ENCODE peak calls at places on chromosome 13, in eight cellular contexts. Q is heart left ventricle, Z is testis, R is GM23248, O is DND-41, K is neural progenitor cell, F is thoracic aorta, I is endodermal cell. W is an unnamed sample. For H3K9me3, H3K36me3 and H3K4me1, the result is how much of the 10 kb centered on the place peaks cover.

GRCh38 chr13:46592410-46592809 is 39.4 kb downstream of the LRCH1 start:
- DNase-seq in F (no peak), I (no peak), R (no peak), K (no peak), Z (no peak), O (no peak), Q (no peak), W (no peak)

GRCh38 chr13:42474954-42475353 is 99.0 kb upstream of the TNFSF11 start:
- DNase-seq in F (no peak), I (no peak), Q (no peak), O (peak), R (no peak), Z (no peak), K (no peak), W (no peak)

GRCh38 chr13:51919531-51919930 is 57.8 kb downstream of the CCDC70 start:
- DNase-seq in I (no peak), R (no peak), O (no peak), Z (no peak), F (no peak), Q (no peak), K (no peak), W (no peak)

GRCh38 chr13:114004416-114005205 is 30.7 kb upstream of the C13orf46 start:
- DNase-seq in R (no peak), F (no peak), Q (peak), I (no peak), K (no peak), Z (no peak), O (no peak), W (no peak)

GRCh38 chr13:35597451-35597850 is 121.0 kb upstream of the MAB21L1 start:
- DNase-seq in Q (no peak), R (no peak), Z (no peak), K (no peak), O (no peak), F (no peak), I (no peak), W (no peak)

GRCh38 chr13:28820099-28821051 is at the start of gene MTUS2:
- DNase-seq in R (peak), Z (peak), F (no peak), K (peak), I (peak), O (no peak), Q (no peak), W (peak)

GRCh38 chr13:24184855-24185254 is 24.3 kb downstream of the SPATA13 start:
- DNase-seq in Z (peak), O (no peak), Q (no peak), F (no peak), R (no peak), K (no peak), I (peak), W (no peak)

GRCh38 chr13:98416408-98416807 is 160.5 kb downstream of the STK24 start:
- DNase-seq in F (no peak), O (no peak), R (no peak), I (no peak), K (no peak), Q (no peak), Z (no peak), W (peak)

GRCh38 chr13:76684336-76684735 is 201.9 kb downstream of the KCTD12 start:
- DNase-seq in O (no peak), I (no peak), Z (no peak), K (no peak), R (no peak), F (no peak), Q (no peak), W (no peak)

GRCh38 chr13:32548837-32549236 is 10.2 kb upstream of the N4BP2L2 start:
- DNase-seq in I (no peak), O (no peak), R (no peak), Z (no peak), Q (no peak), K (no peak), F (no peak), W (no peak)

GRCh38 chr13:74132768-74133656 is 1.2 kb downstream of the KLF12 start:
- DNase-seq in Z (peak), F (no peak), I (peak), O (peak), K (peak), Q (peak), R (peak), W (peak)

GRCh38 chr13:87094646-87095045 is 576.5 kb upstream of the SLITRK5 start:
- DNase-seq in K (peak), Q (no peak), O (no peak), F (no peak), R (no peak), I (no peak), Z (no peak), W (no peak)

GRCh38 chr13:107907065-107907464 is 308.3 kb downstream of the LIG4 start:
- DNase-seq in F (no peak), K (no peak), I (no peak), R (no peak), Z (no peak), Q (no peak), O (no peak), W (no peak)

GRCh38 chr13:70237131-70237530 is 128.9 kb upstream of the KLHL1 start:
- DNase-seq in O (no peak), I (no peak), Q (no peak), F (no peak), Z (no peak), R (no peak), K (no peak), W (no peak)

GRCh38 chr13:29583073-29583785 is 12.3 kb downstream of the SLC7A1 start:
- DNase-seq in R (peak), Q (no peak), O (no peak), K (no peak), I (peak), Z (peak), F (no peak), W (no peak)

GRCh38 chr13:113042456-113042855 is 63.1 kb upstream of the F7 start:
- DNase-seq in R (no peak), O (no peak), I (no peak), Z (no peak), F (no peak), Q (no peak), K (no peak), W (no peak)

GRCh38 chr13:34805347-34805746 is 136.7 kb upstream of the NBEA start:
- DNase-seq in K (no peak), O (no peak), Z (no peak), Q (no peak), R (no peak), I (no peak), F (no peak), W (no peak)

DNA sequence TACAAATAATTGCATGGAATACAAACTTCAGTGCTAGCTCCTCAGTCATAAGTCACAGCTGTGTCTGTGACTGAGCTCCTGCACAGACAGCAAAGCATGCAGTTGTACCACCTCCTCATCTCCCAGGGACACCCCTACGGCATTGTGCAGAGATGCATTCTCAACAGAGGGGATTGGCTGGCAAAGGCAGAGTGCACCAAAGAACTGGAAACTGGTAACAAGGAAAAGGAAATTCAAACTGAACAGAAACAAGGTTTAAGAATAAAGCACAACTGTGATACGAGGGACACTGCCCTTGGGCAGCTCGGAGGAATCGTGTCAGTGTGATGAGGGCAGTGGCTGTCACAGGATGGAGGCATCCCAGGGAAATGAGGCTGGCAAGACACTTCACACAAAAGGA is 126.1 kb upstream of the SOX1 start:
- DNase-seq in R (no peak), Z (no peak), I (peak), F (no peak), K (no peak), O (no peak), Q (no peak), W (no peak)
- H3K9me3 ChIP-seq in R (under half), Z (under half), I (under half), F (under half), K (under half), O (under half), Q (under half), W (under half)

DNA sequence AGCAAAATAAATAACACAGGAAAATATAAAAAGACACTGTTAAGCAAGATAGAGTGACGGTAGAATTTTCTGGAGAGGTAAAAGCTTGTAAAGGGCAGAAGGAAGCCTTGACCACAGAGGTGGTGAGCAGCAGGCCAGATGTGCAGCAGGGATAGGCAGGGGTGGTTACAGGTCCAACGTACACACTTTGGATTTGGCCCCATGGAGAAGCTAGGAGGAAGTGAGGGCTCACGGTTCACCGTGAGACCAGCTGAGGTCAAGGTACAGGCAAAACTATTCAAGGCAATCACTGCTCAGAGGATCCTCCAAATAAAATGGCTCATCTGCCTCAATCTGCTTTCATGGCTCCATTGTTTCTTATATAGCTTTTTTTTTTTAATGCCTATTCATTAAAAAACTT is 242.8 kb downstream of the B3GLCT start:
- DNase-seq in I (no peak), Q (no peak), Z (no peak), R (no peak), K (no peak), F (no peak), O (no peak), W (no peak)
- H3K36me3 ChIP-seq in I (under half), Q (under half), Z (under half), R (under half), K (under half), F (under half), O (under half), W (under half)

DNA sequence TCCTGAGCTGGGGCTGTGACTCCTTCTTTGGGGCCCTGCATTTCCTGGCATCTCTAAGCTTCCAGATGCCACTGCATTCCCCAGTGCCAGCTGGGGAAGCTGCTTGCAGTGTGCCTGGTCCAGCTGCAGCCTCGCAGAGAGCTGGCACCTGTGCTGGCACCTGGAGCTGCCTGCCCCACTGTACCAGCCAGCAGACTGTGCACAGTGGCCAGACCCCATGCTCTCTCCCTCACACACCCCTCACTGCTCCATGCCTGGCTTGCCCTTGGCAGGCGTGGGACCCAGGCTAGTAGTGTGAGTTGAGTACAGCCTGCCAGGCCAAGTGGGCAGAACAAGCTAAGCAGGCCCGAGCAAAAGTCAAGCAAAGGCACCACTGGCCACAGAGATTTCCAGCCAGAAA is 327.5 kb downstream of the NDFIP2 start:
- DNase-seq in O (no peak), Z (no peak), R (no peak), Q (no peak), I (no peak), F (no peak), K (no peak), W (no peak)
- H3K4me1 ChIP-seq in O (under half), Z (under half), R (under half), Q (under half), I (under half), F (under half), K (under half), W (under half)

DNA sequence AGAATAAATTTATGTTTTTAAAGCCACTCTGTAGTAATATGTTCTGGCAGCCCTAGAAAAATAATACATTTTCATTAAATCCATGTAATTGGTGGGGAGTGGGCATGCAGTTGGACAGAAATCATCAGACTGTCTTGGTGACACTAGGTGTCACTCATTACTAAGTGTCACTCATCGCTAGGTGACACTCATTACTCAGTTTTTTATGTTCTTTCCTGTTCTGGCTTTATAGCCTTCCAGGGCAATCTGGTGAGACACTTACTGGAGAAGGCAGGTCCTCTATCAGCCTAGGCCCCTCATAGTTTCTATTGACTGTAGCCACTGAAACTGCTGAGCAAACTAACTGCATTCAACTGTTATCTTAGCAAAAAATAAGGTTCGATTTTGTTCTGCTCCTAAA is 542.1 kb downstream of the SLITRK1 start:
- DNase-seq in K (no peak), I (no peak), Z (no peak), F (no peak), R (no peak), Q (no peak), O (no peak), W (no peak)
- H3K9me3 ChIP-seq in K (under half), I (under half), Z (under half), F (under half), R (under half), Q (under half), O (under half), W (under half)

GRCh38 chr13:26219726-26220125 is 2.4 kb downstream of the RNF6 start:
- DNase-seq in I (no peak), F (no peak), Q (no peak), K (no peak), O (no peak), Z (no peak), R (peak), W (no peak)
- H3K36me3 ChIP-seq in I (half or more), F (under half), Q (under half), K (under half), O (half or more), Z (under half), R (half or more), W (under half)

DNA sequence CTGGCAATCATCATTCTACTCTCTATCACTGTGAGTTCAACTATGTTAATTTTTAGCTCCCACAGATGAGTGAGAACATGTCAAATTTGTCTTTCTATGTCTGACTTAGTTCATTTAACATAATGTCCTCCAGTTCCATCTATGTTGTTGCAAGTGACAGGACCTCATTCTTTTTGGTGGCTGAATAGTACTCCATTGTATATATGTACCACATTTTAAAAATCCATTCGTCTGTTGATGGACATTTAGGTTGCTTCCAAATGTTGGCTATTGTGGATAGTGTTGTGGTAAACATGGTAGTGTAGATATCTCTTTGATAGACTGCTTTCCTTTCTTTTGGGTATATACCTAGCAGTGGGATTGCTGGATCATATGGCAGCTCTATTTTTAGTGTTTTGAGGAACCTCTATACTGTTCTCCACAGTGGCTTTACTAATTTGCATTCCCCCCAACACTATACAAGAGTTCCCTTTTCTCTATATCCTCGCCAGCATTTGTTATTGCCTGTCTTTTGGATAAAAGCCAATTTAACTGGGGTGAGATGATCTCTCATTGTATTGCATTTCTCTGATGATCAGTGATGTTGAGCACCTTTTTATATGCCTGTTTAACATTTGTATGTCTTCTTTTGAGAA is 124.1 kb downstream of the PCCA start:
- DNase-seq in Q (no peak), R (no peak), F (no peak), I (no peak), Z (no peak), K (no peak), O (no peak), W (no peak)
- H3K4me1 ChIP-seq in Q (under half), R (under half), F (under half), I (under half), Z (under half), K (under half), O (under half), W (under half)

GRCh38 chr13:19151581-19152263 is 29.9 kb downstream of the TUBA3C start:
- DNase-seq in R (no peak), I (no peak), F (no peak), O (no peak), Q (no peak), Z (peak), K (no peak), W (no peak)

GRCh38 chr13:19148561-19148960 is 33.1 kb downstream of the TUBA3C start:
- DNase-seq in O (no peak), R (no peak), K (no peak), F (no peak), Q (no peak), Z (no peak), I (no peak), W (no peak)

GRCh38 chr13:19152403-19152802 is 29.2 kb downstream of the TUBA3C start:
- DNase-seq in R (no peak), O (no peak), I (no peak), K (no peak), Q (peak), F (no peak), Z (peak), W (no peak)

GRCh38 chr13:19150226-19150625 is 31.4 kb downstream of the TUBA3C start:
- DNase-seq in I (no peak), Z (no peak), Q (no peak), O (no peak), R (no peak), K (no peak), F (no peak), W (no peak)

GRCh38 chr13:19150712-19151228 is 30.9 kb downstream of the TUBA3C start:
- DNase-seq in R (no peak), F (no peak), I (no peak), Q (peak), O (no peak), K (no peak), Z (peak), W (no peak)
- H3K9me3 ChIP-seq in R (under half), F (under half), I (half or more), Q (under half), O (under half), K (under half), Z (under half), W (half or more)